ENCODE peak calls at places on chromosome 15, in seven cellular contexts. R, C, Y, I, F, L and N are unnamed samples.

GRCh38 chr15:44726568-44727461 is 9.5 kb upstream of the TRIM69 start:
- DNase-seq in R (peak; percentile 3), C (peak; percentile 89), Y (peak; percentile 52), I (peak; percentile 79), F (peak; percentile 69), L (peak; percentile 78), N (no peak)

GRCh38 chr15:43776718-43777292 is at the start of gene ELL3:
- DNase-seq in R (peak; percentile 85), C (no peak), Y (peak; percentile 69), I (no peak), F (peak; percentile 57), L (peak; percentile 57), N (peak; percentile 94)

GRCh38 chr15:63483521-63484371 is 20.6 kb upstream of the USP3 start:
- DNase-seq in R (no peak), C (no peak), Y (no peak), I (no peak), F (no peak), L (no peak), N (no peak)

GRCh38 chr15:101043911-101044624 is 124.9 kb downstream of the LRRK1 start:
- DNase-seq in R (no peak), C (no peak), Y (no peak), I (peak; percentile 30), F (no peak), L (no peak), N (peak; percentile 74)

GRCh38 chr15:39785139-39785538 is 2.5 kb upstream of the FSIP1 start:
- DNase-seq in R (peak; percentile 3), C (no peak), Y (no peak), I (no peak), F (no peak), L (no peak), N (no peak)

GRCh38 chr15:100094127-100094510 is 247.7 kb downstream of the ADAMTS17 start:
- DNase-seq in R (no peak), C (no peak), Y (no peak), I (no peak), F (no peak), L (no peak), N (no peak)

GRCh38 chr15:68619303-68619698 is 40.5 kb downstream of the CORO2B start:
- DNase-seq in R (no peak), C (no peak), Y (no peak), I (no peak), F (no peak), L (no peak), N (no peak)

GRCh38 chr15:63402498-63403253 is 21.0 kb upstream of the CA12 start:
- DNase-seq in R (peak; percentile 9), C (no peak), Y (no peak), I (no peak), F (no peak), L (no peak), N (no peak)

GRCh38 chr15:39388118-39388517 is 192.8 kb upstream of the THBS1 start:
- DNase-seq in R (no peak), C (no peak), Y (no peak), I (no peak), F (no peak), L (no peak), N (no peak)

GRCh38 chr15:51888593-51889195 is 59.2 kb downstream of the TMOD3 start:
- DNase-seq in R (no peak), C (peak; percentile 11), Y (no peak), I (no peak), F (no peak), L (no peak), N (no peak)

GRCh38 chr15:31867536-31868442 is 162.5 kb upstream of the CHRNA7 start:
- DNase-seq in R (peak; percentile 69), C (peak; percentile 16), Y (peak; percentile 46), I (peak; percentile 76), F (peak; percentile 32), L (no peak), N (peak; percentile 91)

GRCh38 chr15:98292442-98293240 is 332.1 kb downstream of the ARRDC4 start:
- DNase-seq in R (no peak), C (no peak), Y (peak; percentile 21), I (peak; percentile 71), F (peak; percentile 12), L (no peak), N (no peak)

GRCh38 chr15:70093070-70093469 is 4.6 kb downstream of the TLE3 start:
- DNase-seq in R (no peak), C (no peak), Y (no peak), I (no peak), F (no peak), L (no peak), N (no peak)

GRCh38 chr15:40239671-40240618 is 1.1 kb downstream of the PAK6 start:
- DNase-seq in R (no peak), C (no peak), Y (no peak), I (peak; percentile 47), F (no peak), L (no peak), N (no peak)